ENCODE peak calls at places on chromosomes 1 and 21, in five cellular contexts. W is K562, T is GM12878, L is H1, O is HepG2. X is an unnamed sample.

GRCh38 chr1:218226005-218226404 is 59.1 kb upstream of the RRP15 start:
- DNase-seq in W (no peak), O (peak), L (no peak), T (no peak), X (no peak)

GRCh38 chr1:23838401-23838866 is 13.2 kb upstream of the HMGCL start:
- DNase-seq in L (peak), O (peak), W (peak), T (peak), X (peak)

GRCh38 chr1:33295450-33296081 is 25.3 kb downstream of the A3GALT2 start:
- DNase-seq in W (peak), L (peak), T (peak), O (peak), X (peak)

GRCh38 chr21:32705139-32705538 is 22.7 kb downstream of the SYNJ1 start:
- DNase-seq in W (no peak), O (no peak), L (no peak), T (no peak), X (no peak)

GRCh38 chr1:9410737-9411297 is 118.1 kb downstream of the SPSB1 start:
- DNase-seq in L (no peak), T (peak), W (peak), O (peak), X (peak)

GRCh38 chr1:33433509-33434362 is 2.8 kb upstream of the PHC2 start:
- DNase-seq in L (no peak), T (no peak), W (peak), O (peak), X (peak)

GRCh38 chr1:61011514-61012263 is 70.7 kb upstream of the NFIA start:
- DNase-seq in W (peak), L (no peak), T (no peak), O (no peak), X (no peak)

GRCh38 chr1:53123462-53124129 is 18.8 kb downstream of the SLC1A7 start:
- DNase-seq in O (no peak), W (no peak), L (no peak), T (no peak), X (no peak)

GRCh38 chr1:221263831-221264767 is 384.9 kb downstream of the HLX start:
- DNase-seq in O (peak), W (peak), T (peak), L (peak), X (peak)

GRCh38 chr1:159492575-159493323 is 43.1 kb downstream of the OR10J5 start:
- DNase-seq in T (no peak), O (no peak), L (no peak), W (no peak), X (no peak)

GRCh38 chr1:23791434-23792047 is 596 bp downstream of the LYPLA2 start:
- DNase-seq in O (no peak), T (no peak), L (peak), W (peak), X (no peak)

GRCh38 chr1:61692155-61692783 is 32.7 kb downstream of the TM2D1 start:
- DNase-seq in O (no peak), T (no peak), W (no peak), L (no peak), X (no peak)

GRCh38 chr1:170908942-170909341 is 26.4 kb upstream of the MROH9 start:
- DNase-seq in O (no peak), W (no peak), L (no peak), T (no peak), X (no peak)

GRCh38 chr1:103106426-103107321 is 1.6 kb downstream of the COL11A1 start:
- DNase-seq in T (no peak), L (peak), W (peak), O (peak), X (peak)

GRCh38 chr1:54886724-54887664 is at the start of gene DHCR24:
- DNase-seq in W (peak), T (peak), L (peak), O (peak), X (peak)

GRCh38 chr1:198024782-198025181 is 107.6 kb downstream of the LHX9 start:
- DNase-seq in L (no peak), W (no peak), T (no peak), O (no peak), X (no peak)

DNA sequence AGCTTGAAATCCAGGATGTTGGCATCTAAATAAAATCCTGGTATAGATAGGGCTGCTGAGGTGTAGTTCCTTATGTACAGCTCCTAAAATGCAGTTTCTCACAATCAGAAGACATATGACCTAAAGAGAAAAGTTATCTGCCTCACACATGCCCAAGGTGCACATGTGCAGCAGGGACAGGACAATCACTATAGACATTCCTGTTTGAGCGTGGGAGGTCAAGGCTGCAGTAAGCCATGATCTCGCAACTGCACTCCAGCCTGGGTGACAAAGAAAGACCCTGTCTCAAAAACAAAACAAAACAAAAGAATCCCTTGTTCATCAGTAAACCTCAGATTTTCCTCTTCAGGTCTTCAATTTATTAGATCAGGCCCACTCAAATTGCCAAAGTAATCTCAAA is 66.1 kb downstream of the SPATA6 start:
- DNase-seq in L (no peak), T (no peak), W (no peak), O (peak), X (no peak)
- TF ChIP-seq JUND in L (no peak), T (no peak), W (no peak), O (no peak), X (no peak)

GRCh38 chr1:81846630-81847029 is 45.9 kb downstream of the ADGRL2 start:
- DNase-seq in L (no peak), W (no peak), T (no peak), O (no peak), X (no peak)

GRCh38 chr1:81847063-81847462 is 46.3 kb downstream of the ADGRL2 start:
- DNase-seq in W (no peak), T (no peak), O (no peak), L (no peak), X (no peak)

GRCh38 chr1:81851217-81851616 is 50.5 kb downstream of the ADGRL2 start:
- DNase-seq in T (no peak), W (no peak), O (no peak), L (no peak), X (no peak)

GRCh38 chr1:81850495-81850894 is 49.8 kb downstream of the ADGRL2 start:
- DNase-seq in T (no peak), L (no peak), W (no peak), O (no peak), X (no peak)

GRCh38 chr1:81848880-81849500 is 48.3 kb downstream of the ADGRL2 start:
- DNase-seq in W (no peak), T (no peak), O (peak), L (no peak), X (no peak)
- TF ChIP-seq RAD21 in W (no peak), T (no peak), O (no peak), L (no peak), X (no peak)

DNA sequence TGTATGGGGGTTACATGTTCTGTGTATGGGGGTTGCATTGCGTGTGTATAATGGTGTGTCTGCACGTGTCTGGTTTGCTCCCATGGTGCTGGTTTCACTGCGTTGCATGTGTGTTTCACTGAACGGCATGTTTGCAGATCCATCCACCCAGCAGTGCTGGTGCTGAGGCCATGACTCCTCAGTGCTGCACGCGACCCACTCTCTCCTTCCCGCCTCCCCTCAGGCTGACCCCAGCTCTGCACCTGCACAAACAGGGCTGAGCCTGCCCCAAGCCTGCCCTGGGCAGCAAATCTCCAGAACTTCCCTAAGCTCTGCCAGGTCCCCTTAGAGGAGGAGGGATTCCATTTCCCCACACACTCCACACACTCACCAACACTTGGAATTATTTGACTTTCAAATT is 18.7 kb downstream of the ACTRT2 start:
- DNase-seq in O (no peak), T (no peak), L (no peak), W (no peak), X (no peak)
- TF ChIP-seq ATF3 in O (no peak), T (no peak), L (no peak), W (no peak), X (no peak)

GRCh38 chr1:151009674-151010345 is 1.6 kb downstream of the PRUNE1 start:
- DNase-seq in W (no peak), L (no peak), O (no peak), T (no peak), X (no peak)

GRCh38 chr1:151011154-151011850 is 3.1 kb downstream of the PRUNE1 start:
- DNase-seq in O (no peak), L (no peak), W (no peak), T (no peak), X (no peak)

GRCh38 chr1:151013518-151013917 is 5.3 kb downstream of the PRUNE1 start:
- DNase-seq in O (peak), W (peak), T (no peak), L (no peak), X (no peak)

GRCh38 chr1:151010346-151010726 is 2.1 kb downstream of the PRUNE1 start:
- DNase-seq in T (no peak), W (no peak), O (no peak), L (no peak), X (no peak)

DNA sequence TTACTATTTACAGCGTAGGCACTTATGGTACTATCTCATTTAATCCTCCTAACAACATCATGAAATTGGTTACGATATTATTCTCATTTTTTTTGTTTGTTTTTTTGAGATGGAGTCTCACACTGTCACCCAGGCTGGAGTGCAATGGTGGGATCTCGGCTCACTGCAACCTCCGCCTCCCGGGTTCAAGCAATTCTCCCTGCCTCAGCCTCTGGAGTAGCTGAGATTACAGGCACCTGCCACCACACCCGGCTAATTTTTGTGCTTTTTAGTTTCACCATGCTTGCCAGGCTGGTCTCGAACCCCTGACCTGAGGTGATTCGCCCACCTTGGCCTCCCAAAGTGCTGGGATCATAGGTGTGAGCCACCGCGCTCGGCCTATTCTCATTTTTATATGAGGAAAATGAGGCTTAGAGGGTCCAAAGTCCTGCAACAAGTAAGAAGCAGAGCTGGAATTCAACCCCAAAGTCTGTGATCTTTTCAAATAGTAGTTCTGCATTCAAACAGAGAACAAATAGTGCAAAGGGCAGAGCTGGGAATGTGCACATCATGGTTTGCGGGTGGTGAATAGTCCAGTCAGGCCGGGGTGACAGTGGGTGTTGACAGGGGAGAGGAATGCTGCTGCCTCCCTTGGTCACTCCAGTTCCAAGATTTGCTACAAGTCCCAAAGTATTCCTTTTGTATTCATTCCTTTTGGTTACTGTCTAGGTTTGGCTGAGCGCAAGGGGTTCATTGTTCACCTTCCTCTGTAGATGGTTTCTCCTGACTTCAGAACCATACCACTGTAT is 4.6 kb downstream of the PRUNE1 start:
- DNase-seq in L (no peak), O (peak), W (no peak), T (no peak), X (no peak)
- TF ChIP-seq JUND in L (no peak), O (no peak), W (no peak), T (no peak), X (no peak)

DNA sequence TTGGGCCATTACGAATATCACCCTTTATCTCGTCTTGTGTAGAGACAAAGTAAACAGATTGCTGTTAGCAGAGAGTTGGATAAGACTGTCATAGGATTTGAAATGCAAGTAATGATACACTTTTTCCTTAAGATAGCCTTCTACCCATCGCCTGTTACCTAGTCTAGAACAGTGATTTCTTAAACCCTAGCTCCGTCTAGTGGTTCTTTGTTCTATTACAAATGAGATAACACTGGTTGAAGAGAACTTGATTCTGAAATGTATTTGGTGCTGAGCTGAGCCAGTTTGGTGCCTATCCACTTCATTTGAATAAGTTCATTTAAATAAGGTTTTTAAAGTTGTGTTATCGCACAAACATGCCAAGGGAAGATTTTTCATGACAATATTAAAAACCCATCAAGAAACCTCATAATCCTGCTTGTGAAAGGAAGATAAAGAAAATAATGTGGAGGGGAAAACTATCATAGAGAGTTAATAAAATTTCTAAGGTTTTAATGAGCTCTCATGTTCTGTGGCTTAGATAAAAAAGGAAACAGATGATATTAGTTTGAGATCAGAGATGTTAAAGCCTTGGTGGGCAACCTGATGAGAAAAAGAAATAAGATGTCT is 1.5 kb upstream of the KCNH1 start:
- DNase-seq in T (peak), L (no peak), O (peak), W (peak), X (peak)
- TF ChIP-seq RAD21 in T (peak), L (peak), O (no peak), W (peak), X (peak)

GRCh38 chr1:115314765-115315164 is 23.3 kb downstream of the NGF start:
- DNase-seq in L (no peak), T (no peak), O (no peak), W (no peak), X (no peak)

GRCh38 chr1:115314111-115314510 is 23.9 kb downstream of the NGF start:
- DNase-seq in L (no peak), W (no peak), O (no peak), T (no peak), X (no peak)

GRCh38 chr1:115312752-115313151 is 25.3 kb downstream of the NGF start:
- DNase-seq in L (no peak), T (no peak), O (no peak), W (no peak), X (no peak)

GRCh38 chr1:115310821-115311220 is 27.2 kb downstream of the NGF start:
- DNase-seq in L (no peak), T (no peak), W (no peak), O (no peak), X (no peak)

DNA sequence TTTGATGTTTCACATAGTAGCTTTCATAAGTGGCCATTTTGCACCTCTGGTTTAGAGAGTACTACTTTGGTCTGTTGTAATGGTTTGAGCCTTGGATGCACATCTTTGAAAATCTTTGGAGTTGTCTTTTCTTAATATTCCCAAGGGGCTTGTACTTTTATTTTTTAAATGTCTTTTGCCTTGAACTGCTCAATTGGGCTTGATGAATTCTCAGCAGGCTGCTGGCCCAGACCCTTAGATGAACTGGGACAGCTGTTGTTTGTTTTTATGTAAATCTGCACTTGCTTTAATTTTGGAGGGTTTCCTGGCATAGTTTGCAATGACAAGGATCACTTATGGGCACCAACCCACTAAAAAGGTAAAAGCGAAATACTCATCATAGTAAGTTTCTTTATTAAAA is 24.9 kb downstream of the NGF start:
- DNase-seq in T (no peak), W (no peak), L (no peak), O (no peak), X (no peak)
- TF ChIP-seq ATF3 in T (no peak), W (no peak), L (no peak), O (no peak), X (no peak)

GRCh38 chr1:64675718-64676345 is 69.0 kb upstream of the RAVER2 start:
- DNase-seq in O (peak), W (peak), L (no peak), T (no peak), X (no peak)
- TF ChIP-seq JUND in O (no peak), W (no peak), L (no peak), T (no peak), X (no peak)